ENCODE peak calls at places on chromosomes 6 and 20, in nine cellular contexts. One of them, this sample, is unnamed.

GRCh38 chr6:28333047-28333446 is 2.9 kb downstream of the ZSCAN31 start:
- DNase-seq in occipital lobe: no peak
- DNase-seq in B cell: no peak
- DNase-seq in stimulated activated CD8-positive, alpha-beta memory T cell treated with anti-CD3 and anti-CD28 coated beads, Interleukin-2, amount 100 ng/mL, for 1 hour: no peak
- DNase-seq in stimulated activated CD4-positive, alpha-beta T cell treated with anti-CD3 and anti-CD28 coated beads, Interleukin-2, amount 100 ng/mL, for 48 hours: no peak
- DNase-seq in cardiac fibroblast: no peak
- DNase-seq in AML-193: no peak
- DNase-seq in HCEC 1CT: no peak
- DNase-seq in uterus: no peak
- DNase-seq in this sample: no peak

GRCh38 chr20:12287575-12287974 is 369.9 kb downstream of the BTBD3 start:
- DNase-seq in AML-193: no peak
- DNase-seq in occipital lobe: no peak
- DNase-seq in B cell: no peak
- DNase-seq in cardiac fibroblast: peak; percentile 5
- DNase-seq in stimulated activated CD4-positive, alpha-beta T cell treated with anti-CD3 and anti-CD28 coated beads, Interleukin-2, amount 100 ng/mL, for 48 hours: no peak
- DNase-seq in HCEC 1CT: peak; percentile 15
- DNase-seq in uterus: no peak
- DNase-seq in stimulated activated CD8-positive, alpha-beta memory T cell treated with anti-CD3 and anti-CD28 coated beads, Interleukin-2, amount 100 ng/mL, for 1 hour: no peak
- DNase-seq in this sample: no peak

GRCh38 chr6:23245559-23245958 is 676.2 kb downstream of the HDGFL1 start:
- DNase-seq in stimulated activated CD4-positive, alpha-beta T cell treated with anti-CD3 and anti-CD28 coated beads, Interleukin-2, amount 100 ng/mL, for 48 hours: no peak
- DNase-seq in B cell: no peak
- DNase-seq in stimulated activated CD8-positive, alpha-beta memory T cell treated with anti-CD3 and anti-CD28 coated beads, Interleukin-2, amount 100 ng/mL, for 1 hour: no peak
- DNase-seq in uterus: no peak
- DNase-seq in cardiac fibroblast: no peak
- DNase-seq in HCEC 1CT: no peak
- DNase-seq in AML-193: no peak
- DNase-seq in occipital lobe: no peak
- DNase-seq in this sample: no peak

GRCh38 chr6:13331516-13332348 is 3.4 kb upstream of the TBC1D7 start:
- DNase-seq in HCEC 1CT: peak; percentile 49
- DNase-seq in AML-193: peak; percentile 67
- DNase-seq in stimulated activated CD4-positive, alpha-beta T cell treated with anti-CD3 and anti-CD28 coated beads, Interleukin-2, amount 100 ng/mL, for 48 hours: no peak
- DNase-seq in cardiac fibroblast: peak; percentile 58
- DNase-seq in occipital lobe: no peak
- DNase-seq in stimulated activated CD8-positive, alpha-beta memory T cell treated with anti-CD3 and anti-CD28 coated beads, Interleukin-2, amount 100 ng/mL, for 1 hour: no peak
- DNase-seq in B cell: no peak
- DNase-seq in uterus: no peak
- DNase-seq in this sample: no peak

GRCh38 chr6:166379800-166380199 is 2.9 kb downstream of the MPC1 start:
- DNase-seq in uterus: no peak
- DNase-seq in stimulated activated CD8-positive, alpha-beta memory T cell treated with anti-CD3 and anti-CD28 coated beads, Interleukin-2, amount 100 ng/mL, for 1 hour: no peak
- DNase-seq in AML-193: no peak
- DNase-seq in cardiac fibroblast: no peak
- DNase-seq in stimulated activated CD4-positive, alpha-beta T cell treated with anti-CD3 and anti-CD28 coated beads, Interleukin-2, amount 100 ng/mL, for 48 hours: no peak
- DNase-seq in B cell: no peak
- DNase-seq in occipital lobe: no peak
- DNase-seq in HCEC 1CT: no peak
- DNase-seq in this sample: no peak

GRCh38 chr6:128696651-128697391 is 176.4 kb upstream of the PTPRK start:
- DNase-seq in HCEC 1CT: peak; percentile 77
- DNase-seq in stimulated activated CD4-positive, alpha-beta T cell treated with anti-CD3 and anti-CD28 coated beads, Interleukin-2, amount 100 ng/mL, for 48 hours: no peak
- DNase-seq in stimulated activated CD8-positive, alpha-beta memory T cell treated with anti-CD3 and anti-CD28 coated beads, Interleukin-2, amount 100 ng/mL, for 1 hour: no peak
- DNase-seq in B cell: no peak
- DNase-seq in uterus: no peak
- DNase-seq in occipital lobe: no peak
- DNase-seq in AML-193: no peak
- DNase-seq in cardiac fibroblast: peak; percentile 63
- DNase-seq in this sample: no peak

GRCh38 chr20:62735331-62735821 is 26.7 kb downstream of the NTSR1 start:
- DNase-seq in occipital lobe: no peak
- DNase-seq in stimulated activated CD8-positive, alpha-beta memory T cell treated with anti-CD3 and anti-CD28 coated beads, Interleukin-2, amount 100 ng/mL, for 1 hour: no peak
- DNase-seq in uterus: no peak
- DNase-seq in AML-193: no peak
- DNase-seq in HCEC 1CT: no peak
- DNase-seq in stimulated activated CD4-positive, alpha-beta T cell treated with anti-CD3 and anti-CD28 coated beads, Interleukin-2, amount 100 ng/mL, for 48 hours: no peak
- DNase-seq in B cell: no peak
- DNase-seq in cardiac fibroblast: no peak
- DNase-seq in this sample: no peak

GRCh38 chr6:12911387-12911960 is 194.9 kb downstream of the PHACTR1 start:
- DNase-seq in HCEC 1CT: peak; percentile 20
- DNase-seq in stimulated activated CD4-positive, alpha-beta T cell treated with anti-CD3 and anti-CD28 coated beads, Interleukin-2, amount 100 ng/mL, for 48 hours: no peak
- DNase-seq in stimulated activated CD8-positive, alpha-beta memory T cell treated with anti-CD3 and anti-CD28 coated beads, Interleukin-2, amount 100 ng/mL, for 1 hour: no peak
- DNase-seq in uterus: no peak
- DNase-seq in B cell: no peak
- DNase-seq in cardiac fibroblast: peak; percentile 57
- DNase-seq in occipital lobe: no peak
- DNase-seq in AML-193: peak; percentile 80
- DNase-seq in this sample: no peak

GRCh38 chr20:4869290-4870193 is 131.8 kb downstream of the SLC23A2 start:
- DNase-seq in cardiac fibroblast: no peak
- DNase-seq in HCEC 1CT: no peak
- DNase-seq in stimulated activated CD8-positive, alpha-beta memory T cell treated with anti-CD3 and anti-CD28 coated beads, Interleukin-2, amount 100 ng/mL, for 1 hour: no peak
- DNase-seq in B cell: no peak
- DNase-seq in occipital lobe: no peak
- DNase-seq in AML-193: no peak
- DNase-seq in uterus: no peak
- DNase-seq in stimulated activated CD4-positive, alpha-beta T cell treated with anti-CD3 and anti-CD28 coated beads, Interleukin-2, amount 100 ng/mL, for 48 hours: no peak
- DNase-seq in this sample: no peak

GRCh38 chr20:63248835-63249591 is 5.2 kb downstream of the NKAIN4 start:
- DNase-seq in HCEC 1CT: no peak
- DNase-seq in uterus: no peak
- DNase-seq in B cell: no peak
- DNase-seq in stimulated activated CD4-positive, alpha-beta T cell treated with anti-CD3 and anti-CD28 coated beads, Interleukin-2, amount 100 ng/mL, for 48 hours: no peak
- DNase-seq in occipital lobe: no peak
- DNase-seq in AML-193: no peak
- DNase-seq in cardiac fibroblast: no peak
- DNase-seq in stimulated activated CD8-positive, alpha-beta memory T cell treated with anti-CD3 and anti-CD28 coated beads, Interleukin-2, amount 100 ng/mL, for 1 hour: no peak
- DNase-seq in this sample: no peak

GRCh38 chr20:32569018-32569379 is 16.1 kb downstream of the NOL4L start:
- DNase-seq in HCEC 1CT: no peak
- DNase-seq in cardiac fibroblast: no peak
- DNase-seq in B cell: no peak
- DNase-seq in AML-193: no peak
- DNase-seq in stimulated activated CD4-positive, alpha-beta T cell treated with anti-CD3 and anti-CD28 coated beads, Interleukin-2, amount 100 ng/mL, for 48 hours: no peak
- DNase-seq in uterus: no peak
- DNase-seq in occipital lobe: no peak
- DNase-seq in stimulated activated CD8-positive, alpha-beta memory T cell treated with anti-CD3 and anti-CD28 coated beads, Interleukin-2, amount 100 ng/mL, for 1 hour: no peak
- DNase-seq in this sample: no peak

GRCh38 chr6:33192105-33192646 is at the start of gene COL11A2:
- DNase-seq in cardiac fibroblast: no peak
- DNase-seq in AML-193: no peak
- DNase-seq in stimulated activated CD4-positive, alpha-beta T cell treated with anti-CD3 and anti-CD28 coated beads, Interleukin-2, amount 100 ng/mL, for 48 hours: no peak
- DNase-seq in HCEC 1CT: no peak
- DNase-seq in stimulated activated CD8-positive, alpha-beta memory T cell treated with anti-CD3 and anti-CD28 coated beads, Interleukin-2, amount 100 ng/mL, for 1 hour: no peak
- DNase-seq in occipital lobe: no peak
- DNase-seq in B cell: peak; percentile 83
- DNase-seq in uterus: no peak
- DNase-seq in this sample: no peak

GRCh38 chr20:50496773-50497375 is 13.3 kb upstream of the PTPN1 start:
- DNase-seq in AML-193: no peak
- DNase-seq in B cell: no peak
- DNase-seq in stimulated activated CD8-positive, alpha-beta memory T cell treated with anti-CD3 and anti-CD28 coated beads, Interleukin-2, amount 100 ng/mL, for 1 hour: no peak
- DNase-seq in cardiac fibroblast: peak; percentile 58
- DNase-seq in occipital lobe: no peak
- DNase-seq in stimulated activated CD4-positive, alpha-beta T cell treated with anti-CD3 and anti-CD28 coated beads, Interleukin-2, amount 100 ng/mL, for 48 hours: no peak
- DNase-seq in HCEC 1CT: no peak
- DNase-seq in uterus: no peak
- DNase-seq in this sample: no peak

GRCh38 chr6:136290406-136291010 is 862 bp upstream of the BCLAF1 start:
- DNase-seq in AML-193: peak; percentile 81
- DNase-seq in cardiac fibroblast: peak; percentile 90
- DNase-seq in occipital lobe: peak; percentile 63
- DNase-seq in stimulated activated CD8-positive, alpha-beta memory T cell treated with anti-CD3 and anti-CD28 coated beads, Interleukin-2, amount 100 ng/mL, for 1 hour: peak; percentile 63
- DNase-seq in uterus: peak; percentile 71
- DNase-seq in B cell: peak; percentile 57
- DNase-seq in stimulated activated CD4-positive, alpha-beta T cell treated with anti-CD3 and anti-CD28 coated beads, Interleukin-2, amount 100 ng/mL, for 48 hours: peak; percentile 61
- DNase-seq in HCEC 1CT: peak; percentile 78
- DNase-seq in this sample: no peak

GRCh38 chr6:154479388-154480143 is 30.9 kb downstream of the CNKSR3 start:
- DNase-seq in uterus: no peak
- DNase-seq in B cell: no peak
- DNase-seq in AML-193: no peak
- DNase-seq in occipital lobe: no peak
- DNase-seq in cardiac fibroblast: peak; percentile 54
- DNase-seq in stimulated activated CD4-positive, alpha-beta T cell treated with anti-CD3 and anti-CD28 coated beads, Interleukin-2, amount 100 ng/mL, for 48 hours: no peak
- DNase-seq in HCEC 1CT: peak; percentile 33
- DNase-seq in stimulated activated CD8-positive, alpha-beta memory T cell treated with anti-CD3 and anti-CD28 coated beads, Interleukin-2, amount 100 ng/mL, for 1 hour: no peak
- DNase-seq in this sample: no peak

GRCh38 chr6:124674042-124674441 is 288.2 kb upstream of the RNF217 start:
- DNase-seq in HCEC 1CT: no peak
- DNase-seq in stimulated activated CD8-positive, alpha-beta memory T cell treated with anti-CD3 and anti-CD28 coated beads, Interleukin-2, amount 100 ng/mL, for 1 hour: no peak
- DNase-seq in stimulated activated CD4-positive, alpha-beta T cell treated with anti-CD3 and anti-CD28 coated beads, Interleukin-2, amount 100 ng/mL, for 48 hours: no peak
- DNase-seq in cardiac fibroblast: no peak
- DNase-seq in B cell: no peak
- DNase-seq in uterus: no peak
- DNase-seq in AML-193: no peak
- DNase-seq in occipital lobe: no peak
- DNase-seq in this sample: no peak

GRCh38 chr20:45629496-45630100 is at the start of gene WFDC10A:
- DNase-seq in stimulated activated CD8-positive, alpha-beta memory T cell treated with anti-CD3 and anti-CD28 coated beads, Interleukin-2, amount 100 ng/mL, for 1 hour: no peak
- DNase-seq in uterus: no peak
- DNase-seq in stimulated activated CD4-positive, alpha-beta T cell treated with anti-CD3 and anti-CD28 coated beads, Interleukin-2, amount 100 ng/mL, for 48 hours: peak; percentile 6
- DNase-seq in HCEC 1CT: peak; percentile 52
- DNase-seq in cardiac fibroblast: peak; percentile 64
- DNase-seq in AML-193: peak; percentile 71
- DNase-seq in occipital lobe: no peak
- DNase-seq in B cell: peak; percentile 47
- DNase-seq in this sample: peak; percentile 66

GRCh38 chr6:46443623-46444022 is 47.6 kb downstream of the RCAN2 start:
- DNase-seq in AML-193: no peak
- DNase-seq in stimulated activated CD4-positive, alpha-beta T cell treated with anti-CD3 and anti-CD28 coated beads, Interleukin-2, amount 100 ng/mL, for 48 hours: no peak
- DNase-seq in occipital lobe: no peak
- DNase-seq in B cell: no peak
- DNase-seq in stimulated activated CD8-positive, alpha-beta memory T cell treated with anti-CD3 and anti-CD28 coated beads, Interleukin-2, amount 100 ng/mL, for 1 hour: no peak
- DNase-seq in uterus: no peak
- DNase-seq in HCEC 1CT: no peak
- DNase-seq in cardiac fibroblast: no peak
- DNase-seq in this sample: no peak

GRCh38 chr20:43988867-43989266 is 74.2 kb downstream of the TOX2 start:
- DNase-seq in B cell: no peak
- DNase-seq in stimulated activated CD8-positive, alpha-beta memory T cell treated with anti-CD3 and anti-CD28 coated beads, Interleukin-2, amount 100 ng/mL, for 1 hour: no peak
- DNase-seq in uterus: no peak
- DNase-seq in cardiac fibroblast: peak; percentile 52
- DNase-seq in occipital lobe: no peak
- DNase-seq in stimulated activated CD4-positive, alpha-beta T cell treated with anti-CD3 and anti-CD28 coated beads, Interleukin-2, amount 100 ng/mL, for 48 hours: no peak
- DNase-seq in AML-193: no peak
- DNase-seq in HCEC 1CT: peak; percentile 60
- DNase-seq in this sample: no peak

GRCh38 chr20:34709836-34710567 is 5.9 kb downstream of the TP53INP2 start:
- DNase-seq in stimulated activated CD4-positive, alpha-beta T cell treated with anti-CD3 and anti-CD28 coated beads, Interleukin-2, amount 100 ng/mL, for 48 hours: no peak
- DNase-seq in occipital lobe: peak; percentile 82
- DNase-seq in AML-193: peak; percentile 63
- DNase-seq in B cell: peak; percentile 93
- DNase-seq in cardiac fibroblast: no peak
- DNase-seq in HCEC 1CT: peak; percentile 76
- DNase-seq in stimulated activated CD8-positive, alpha-beta memory T cell treated with anti-CD3 and anti-CD28 coated beads, Interleukin-2, amount 100 ng/mL, for 1 hour: peak; percentile 58
- DNase-seq in uterus: peak; percentile 82
- DNase-seq in this sample: peak; percentile 87

GRCh38 chr6:71488186-71488585 is 199.6 kb downstream of the OGFRL1 start:
- DNase-seq in stimulated activated CD8-positive, alpha-beta memory T cell treated with anti-CD3 and anti-CD28 coated beads, Interleukin-2, amount 100 ng/mL, for 1 hour: no peak
- DNase-seq in AML-193: no peak
- DNase-seq in B cell: no peak
- DNase-seq in occipital lobe: no peak
- DNase-seq in uterus: no peak
- DNase-seq in HCEC 1CT: no peak
- DNase-seq in stimulated activated CD4-positive, alpha-beta T cell treated with anti-CD3 and anti-CD28 coated beads, Interleukin-2, amount 100 ng/mL, for 48 hours: no peak
- DNase-seq in cardiac fibroblast: no peak
- DNase-seq in this sample: no peak

GRCh38 chr20:37396520-37397075 is 50.7 kb downstream of the SRC start:
- DNase-seq in HCEC 1CT: no peak
- DNase-seq in stimulated activated CD8-positive, alpha-beta memory T cell treated with anti-CD3 and anti-CD28 coated beads, Interleukin-2, amount 100 ng/mL, for 1 hour: no peak
- DNase-seq in stimulated activated CD4-positive, alpha-beta T cell treated with anti-CD3 and anti-CD28 coated beads, Interleukin-2, amount 100 ng/mL, for 48 hours: no peak
- DNase-seq in B cell: no peak
- DNase-seq in AML-193: no peak
- DNase-seq in uterus: no peak
- DNase-seq in occipital lobe: no peak
- DNase-seq in cardiac fibroblast: no peak
- DNase-seq in this sample: peak; percentile 95

GRCh38 chr20:49160057-49160929 is 27.8 kb downstream of the STAU1 start:
- DNase-seq in HCEC 1CT: no peak
- DNase-seq in stimulated activated CD8-positive, alpha-beta memory T cell treated with anti-CD3 and anti-CD28 coated beads, Interleukin-2, amount 100 ng/mL, for 1 hour: no peak
- DNase-seq in occipital lobe: no peak
- DNase-seq in uterus: no peak
- DNase-seq in stimulated activated CD4-positive, alpha-beta T cell treated with anti-CD3 and anti-CD28 coated beads, Interleukin-2, amount 100 ng/mL, for 48 hours: no peak
- DNase-seq in B cell: no peak
- DNase-seq in cardiac fibroblast: no peak
- DNase-seq in AML-193: no peak
- DNase-seq in this sample: no peak

GRCh38 chr6:1187293-1188131 is 124.4 kb upstream of the FOXQ1 start:
- DNase-seq in B cell: no peak
- DNase-seq in HCEC 1CT: no peak
- DNase-seq in stimulated activated CD8-positive, alpha-beta memory T cell treated with anti-CD3 and anti-CD28 coated beads, Interleukin-2, amount 100 ng/mL, for 1 hour: no peak
- DNase-seq in AML-193: no peak
- DNase-seq in uterus: no peak
- DNase-seq in stimulated activated CD4-positive, alpha-beta T cell treated with anti-CD3 and anti-CD28 coated beads, Interleukin-2, amount 100 ng/mL, for 48 hours: no peak
- DNase-seq in occipital lobe: no peak
- DNase-seq in cardiac fibroblast: no peak
- DNase-seq in this sample: no peak

GRCh38 chr6:76831299-76831698 is 632.0 kb downstream of the HTR1B start:
- DNase-seq in occipital lobe: no peak
- DNase-seq in uterus: no peak
- DNase-seq in stimulated activated CD4-positive, alpha-beta T cell treated with anti-CD3 and anti-CD28 coated beads, Interleukin-2, amount 100 ng/mL, for 48 hours: no peak
- DNase-seq in B cell: no peak
- DNase-seq in HCEC 1CT: no peak
- DNase-seq in AML-193: no peak
- DNase-seq in stimulated activated CD8-positive, alpha-beta memory T cell treated with anti-CD3 and anti-CD28 coated beads, Interleukin-2, amount 100 ng/mL, for 1 hour: no peak
- DNase-seq in cardiac fibroblast: no peak
- DNase-seq in this sample: no peak

GRCh38 chr6:160975111-160975510 is 16.5 kb upstream of the MAP3K4 start:
- DNase-seq in B cell: no peak
- DNase-seq in cardiac fibroblast: no peak
- DNase-seq in AML-193: no peak
- DNase-seq in stimulated activated CD4-positive, alpha-beta T cell treated with anti-CD3 and anti-CD28 coated beads, Interleukin-2, amount 100 ng/mL, for 48 hours: no peak
- DNase-seq in HCEC 1CT: no peak
- DNase-seq in uterus: no peak
- DNase-seq in occipital lobe: no peak
- DNase-seq in stimulated activated CD8-positive, alpha-beta memory T cell treated with anti-CD3 and anti-CD28 coated beads, Interleukin-2, amount 100 ng/mL, for 1 hour: no peak
- DNase-seq in this sample: no peak

GRCh38 chr6:167733740-167734661 is 92.7 kb upstream of the AFDN start:
- DNase-seq in cardiac fibroblast: peak; percentile 38
- DNase-seq in uterus: no peak
- DNase-seq in stimulated activated CD8-positive, alpha-beta memory T cell treated with anti-CD3 and anti-CD28 coated beads, Interleukin-2, amount 100 ng/mL, for 1 hour: no peak
- DNase-seq in HCEC 1CT: no peak
- DNase-seq in AML-193: no peak
- DNase-seq in occipital lobe: no peak
- DNase-seq in stimulated activated CD4-positive, alpha-beta T cell treated with anti-CD3 and anti-CD28 coated beads, Interleukin-2, amount 100 ng/mL, for 48 hours: no peak
- DNase-seq in B cell: no peak
- DNase-seq in this sample: peak; percentile 37

GRCh38 chr6:99589290-99589672 is 17.4 kb upstream of the PRDM13 start:
- DNase-seq in AML-193: no peak
- DNase-seq in HCEC 1CT: peak; percentile 4
- DNase-seq in uterus: no peak
- DNase-seq in occipital lobe: no peak
- DNase-seq in stimulated activated CD8-positive, alpha-beta memory T cell treated with anti-CD3 and anti-CD28 coated beads, Interleukin-2, amount 100 ng/mL, for 1 hour: no peak
- DNase-seq in B cell: peak; percentile 34
- DNase-seq in cardiac fibroblast: no peak
- DNase-seq in stimulated activated CD4-positive, alpha-beta T cell treated with anti-CD3 and anti-CD28 coated beads, Interleukin-2, amount 100 ng/mL, for 48 hours: no peak
- DNase-seq in this sample: peak; percentile 70

GRCh38 chr6:71028236-71028876 is 71.5 kb upstream of the B3GAT2 start:
- DNase-seq in uterus: no peak
- DNase-seq in HCEC 1CT: no peak
- DNase-seq in cardiac fibroblast: no peak
- DNase-seq in AML-193: no peak
- DNase-seq in occipital lobe: peak; percentile 9
- DNase-seq in stimulated activated CD8-positive, alpha-beta memory T cell treated with anti-CD3 and anti-CD28 coated beads, Interleukin-2, amount 100 ng/mL, for 1 hour: no peak
- DNase-seq in B cell: no peak
- DNase-seq in stimulated activated CD4-positive, alpha-beta T cell treated with anti-CD3 and anti-CD28 coated beads, Interleukin-2, amount 100 ng/mL, for 48 hours: no peak
- DNase-seq in this sample: no peak

GRCh38 chr20:12965880-12966270 is 42.9 kb upstream of the SPTLC3 start:
- DNase-seq in HCEC 1CT: no peak
- DNase-seq in AML-193: no peak
- DNase-seq in B cell: no peak
- DNase-seq in stimulated activated CD8-positive, alpha-beta memory T cell treated with anti-CD3 and anti-CD28 coated beads, Interleukin-2, amount 100 ng/mL, for 1 hour: no peak
- DNase-seq in uterus: no peak
- DNase-seq in stimulated activated CD4-positive, alpha-beta T cell treated with anti-CD3 and anti-CD28 coated beads, Interleukin-2, amount 100 ng/mL, for 48 hours: no peak
- DNase-seq in cardiac fibroblast: no peak
- DNase-seq in occipital lobe: no peak
- DNase-seq in this sample: no peak

GRCh38 chr6:89940225-89941027 is 46.2 kb downstream of the GJA10 start:
- DNase-seq in AML-193: peak; percentile 84
- DNase-seq in uterus: peak; percentile 70
- DNase-seq in B cell: peak; percentile 62
- DNase-seq in stimulated activated CD8-positive, alpha-beta memory T cell treated with anti-CD3 and anti-CD28 coated beads, Interleukin-2, amount 100 ng/mL, for 1 hour: peak; percentile 37
- DNase-seq in cardiac fibroblast: peak; percentile 89
- DNase-seq in stimulated activated CD4-positive, alpha-beta T cell treated with anti-CD3 and anti-CD28 coated beads, Interleukin-2, amount 100 ng/mL, for 48 hours: peak; percentile 46
- DNase-seq in HCEC 1CT: peak; percentile 65
- DNase-seq in occipital lobe: peak; percentile 71
- DNase-seq in this sample: peak; percentile 65